ENCODE peak calls at places on chromosome 4, in six cellular contexts. G is Peyer's patch; T is suprapubic skin; C is CD4-positive, alpha-beta T cell; F is fibroblast of mammary gland; U is dorsolateral prefrontal cortex. R is an unnamed sample.

GRCh38 chr4:165502919-165503907 is 124.4 kb downstream of the CPE start:
- DNase-seq in F (peak), G (no peak), C (no peak), T (no peak), U (no peak), R (no peak)

GRCh38 chr4:13547563-13548041 is 3.3 kb upstream of the NKX3-2 start:
- DNase-seq in T (no peak), F (no peak), C (no peak), U (no peak), G (no peak), R (no peak)

GRCh38 chr4:140243345-140243753 is 89.4 kb upstream of the MAML3 start:
- DNase-seq in F (no peak), U (no peak), C (peak), T (no peak), G (peak), R (no peak)

GRCh38 chr4:56078866-56079265 is 130.1 kb downstream of the CEP135 start:
- DNase-seq in F (no peak), C (no peak), T (no peak), G (no peak), U (no peak), R (no peak)

GRCh38 chr4:150582101-150582565 is at the start of gene MAB21L2:
- DNase-seq in F (no peak), C (no peak), G (no peak), T (no peak), U (no peak), R (no peak)

GRCh38 chr4:112361181-112361791 is 64.1 kb downstream of the ALPK1 start:
- DNase-seq in U (no peak), T (no peak), G (no peak), F (peak), C (no peak), R (no peak)

GRCh38 chr4:163681208-163681821 is 186.8 kb downstream of the TMA16 start:
- DNase-seq in T (no peak), F (peak), G (no peak), C (peak), U (no peak), R (no peak)

GRCh38 chr4:150337709-150338108 is 244.2 kb upstream of the MAB21L2 start:
- DNase-seq in C (no peak), F (no peak), G (no peak), T (no peak), U (no peak), R (no peak)

GRCh38 chr4:181258569-181258968 is 984.6 kb upstream of the TENM3 start:
- DNase-seq in G (no peak), U (no peak), T (no peak), C (no peak), F (no peak), R (no peak)

GRCh38 chr4:27714073-27714472 is 853.4 kb downstream of the STIM2 start:
- DNase-seq in G (no peak), F (peak), C (no peak), U (no peak), T (no peak), R (no peak)

GRCh38 chr4:174136013-174136412 is 147.5 kb downstream of the FBXO8 start:
- DNase-seq in C (no peak), U (no peak), F (peak), T (no peak), G (no peak), R (no peak)

GRCh38 chr4:155967098-155967497 is 13.4 kb upstream of the CTSO start:
- DNase-seq in U (no peak), F (peak), T (no peak), G (no peak), C (no peak), R (no peak)

GRCh38 chr4:152590179-152591031 is 54.5 kb upstream of the FBXW7 start:
- DNase-seq in U (no peak), F (peak), C (no peak), T (no peak), G (no peak), R (no peak)

GRCh38 chr4:7861440-7861881 is 78.2 kb downstream of the AFAP1 start:
- DNase-seq in C (no peak), F (peak), G (no peak), U (no peak), T (no peak), R (no peak)

GRCh38 chr4:95552942-95553550 is 4.3 kb upstream of the UNC5C start:
- DNase-seq in G (no peak), C (no peak), U (no peak), F (no peak), T (no peak), R (no peak)

GRCh38 chr4:74805601-74806000 is 11.3 kb upstream of the BTC start:
- DNase-seq in F (peak), T (no peak), U (no peak), G (no peak), C (no peak), R (no peak)

GRCh38 chr4:26717332-26717731 is 133.4 kb downstream of the TBC1D19 start:
- DNase-seq in C (no peak), U (no peak), T (no peak), F (peak), G (no peak), R (no peak)

GRCh38 chr4:175560628-175561027 is 251.4 kb downstream of the GPM6A start:
- DNase-seq in F (peak), C (no peak), U (no peak), G (no peak), T (no peak), R (no peak)

GRCh38 chr4:124666496-124666895 is 46.0 kb downstream of the ANKRD50 start:
- DNase-seq in T (no peak), F (no peak), G (no peak), U (no peak), C (no peak), R (no peak)

GRCh38 chr4:101345271-101345595 is 2.1 kb downstream of the PPP3CA start:
- DNase-seq in T (no peak), U (no peak), G (no peak), F (peak), C (no peak), R (no peak)

GRCh38 chr4:55947254-55947882 is 1.4 kb upstream of the CEP135 start:
- DNase-seq in T (no peak), U (no peak), C (no peak), G (no peak), F (no peak), R (no peak)

GRCh38 chr4:108030332-108030731 is 40.6 kb downstream of the HADH start:
- DNase-seq in F (peak), G (no peak), C (peak), U (no peak), T (no peak), R (no peak)

GRCh38 chr4:100816646-100817045 is 298.8 kb upstream of the EMCN start:
- DNase-seq in U (no peak), G (no peak), F (no peak), T (no peak), C (no peak), R (no peak)

GRCh38 chr4:107801766-107802211 is 22.9 kb upstream of the SGMS2 start:
- DNase-seq in U (no peak), F (peak), T (no peak), C (no peak), G (no peak), R (no peak)

GRCh38 chr4:69951602-69952001 is 13.9 kb downstream of the CSN2 start:
- DNase-seq in C (no peak), T (no peak), G (no peak), U (no peak), F (peak), R (no peak)

GRCh38 chr4:99934891-99935290 is 11.5 kb downstream of the DNAJB14 start:
- DNase-seq in T (no peak), C (no peak), G (no peak), F (no peak), U (no peak), R (no peak)

GRCh38 chr4:61590881-61591280 is 390.8 kb downstream of the ADGRL3 start:
- DNase-seq in U (no peak), T (no peak), C (no peak), G (no peak), F (no peak), R (no peak)

GRCh38 chr4:185203380-185204237 is at the start of gene CFAP97:
- DNase-seq in G (peak), C (peak), U (peak), F (peak), T (peak), R (peak)

GRCh38 chr4:119521306-119521705 is 107.3 kb downstream of the PDE5A start:
- DNase-seq in U (no peak), C (no peak), T (no peak), G (no peak), F (no peak), R (no peak)

GRCh38 chr4:154254999-154255398 is 236.6 kb downstream of the DCHS2 start:
- DNase-seq in G (no peak), C (no peak), T (no peak), F (no peak), U (no peak), R (no peak)

GRCh38 chr4:61938250-61938846 is 738.2 kb downstream of the ADGRL3 start:
- DNase-seq in U (no peak), F (no peak), G (no peak), C (no peak), T (no peak), R (no peak)

GRCh38 chr4:159175165-159175988 is 72.5 kb downstream of the RAPGEF2 start:
- DNase-seq in F (peak), U (peak), C (peak), T (peak), G (no peak), R (no peak)

GRCh38 chr4:687048-687974 is 1.6 kb downstream of the SLC49A3 start:
- DNase-seq in U (no peak), F (peak), T (peak), C (no peak), G (peak), R (no peak)

GRCh38 chr4:127400736-127401346 is 231.9 kb upstream of the INTU start:
- DNase-seq in F (peak), U (no peak), G (no peak), C (no peak), T (peak), R (no peak)

DNA sequence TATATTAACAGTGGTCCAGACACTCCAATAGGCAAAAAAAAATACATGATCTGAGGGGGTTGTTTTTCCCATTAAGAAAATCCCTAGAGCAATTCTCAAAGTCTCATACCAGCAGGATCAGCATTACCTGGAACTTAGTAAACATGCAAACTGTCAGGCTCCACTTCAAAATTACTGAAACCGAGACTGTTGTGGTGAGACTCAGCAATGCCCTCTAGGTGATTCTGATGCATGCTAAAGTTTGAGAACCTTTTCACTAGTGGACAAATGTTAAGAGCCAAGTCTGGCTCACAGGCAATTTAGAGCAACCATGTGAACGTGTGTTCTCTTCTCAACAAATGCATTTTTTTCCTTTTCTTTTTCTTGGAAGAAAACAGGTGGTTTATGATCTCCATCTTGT is 30.2 kb downstream of the NEK1 start:
- DNase-seq in U (no peak), F (no peak), T (no peak), G (no peak), C (no peak), R (no peak)
- TF ChIP-seq CTCF in U (no peak), F (no peak), T (no peak), G (no peak), C (no peak), R (no peak)

GRCh38 chr4:146175541-146176453 is at the start of gene LSM6:
- DNase-seq in C (peak), T (peak), G (peak), U (peak), F (peak), R (peak)
- TF ChIP-seq CTCF in C (no peak), T (no peak), G (peak), U (no peak), F (no peak), R (no peak)

GRCh38 chr4:24913099-24913445 is 230 bp upstream of the CCDC149 start:
- DNase-seq in C (no peak), U (no peak), T (no peak), F (no peak), G (no peak), R (no peak)

GRCh38 chr4:24917076-24917856 is 4.4 kb upstream of the CCDC149 start:
- DNase-seq in C (no peak), T (no peak), F (no peak), U (no peak), G (no peak), R (no peak)

GRCh38 chr4:24914460-24914859 is 1.6 kb upstream of the CCDC149 start:
- DNase-seq in T (no peak), G (no peak), U (no peak), C (no peak), F (peak), R (no peak)

GRCh38 chr4:24912252-24913098 is at the start of gene CCDC149:
- DNase-seq in U (peak), C (no peak), T (peak), G (peak), F (peak), R (peak)

GRCh38 chr4:24915121-24915922 is 2.5 kb upstream of the CCDC149 start:
- DNase-seq in U (peak), C (no peak), T (no peak), F (no peak), G (no peak), R (no peak)
- TF ChIP-seq CTCF in U (no peak), C (no peak), T (no peak), F (peak), G (no peak), R (peak)

DNA sequence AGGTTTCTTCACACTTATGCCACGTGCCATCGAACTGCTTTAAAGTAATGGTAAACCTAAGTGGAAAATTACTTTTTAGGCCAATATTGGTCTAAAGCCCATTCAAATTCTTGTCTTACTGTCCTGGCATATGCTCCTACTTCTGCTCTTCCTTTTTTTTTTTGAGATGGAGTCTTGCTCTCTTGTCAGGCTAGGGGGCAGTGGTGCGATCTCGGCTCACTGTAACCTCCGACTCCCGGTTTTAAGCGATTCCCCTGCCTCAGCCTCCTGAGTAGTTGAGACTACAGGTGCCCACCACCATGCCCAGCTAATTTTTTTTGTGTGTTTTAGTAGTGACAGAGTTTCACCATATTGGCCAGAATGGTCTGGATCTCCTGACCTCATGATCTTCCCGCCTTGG is 129.0 kb upstream of the TECRL start:
- DNase-seq in U (no peak), F (no peak), T (no peak), C (no peak), G (no peak), R (no peak)
- TF ChIP-seq CTCF in U (no peak), F (no peak), T (no peak), C (no peak), G (no peak), R (no peak)

DNA sequence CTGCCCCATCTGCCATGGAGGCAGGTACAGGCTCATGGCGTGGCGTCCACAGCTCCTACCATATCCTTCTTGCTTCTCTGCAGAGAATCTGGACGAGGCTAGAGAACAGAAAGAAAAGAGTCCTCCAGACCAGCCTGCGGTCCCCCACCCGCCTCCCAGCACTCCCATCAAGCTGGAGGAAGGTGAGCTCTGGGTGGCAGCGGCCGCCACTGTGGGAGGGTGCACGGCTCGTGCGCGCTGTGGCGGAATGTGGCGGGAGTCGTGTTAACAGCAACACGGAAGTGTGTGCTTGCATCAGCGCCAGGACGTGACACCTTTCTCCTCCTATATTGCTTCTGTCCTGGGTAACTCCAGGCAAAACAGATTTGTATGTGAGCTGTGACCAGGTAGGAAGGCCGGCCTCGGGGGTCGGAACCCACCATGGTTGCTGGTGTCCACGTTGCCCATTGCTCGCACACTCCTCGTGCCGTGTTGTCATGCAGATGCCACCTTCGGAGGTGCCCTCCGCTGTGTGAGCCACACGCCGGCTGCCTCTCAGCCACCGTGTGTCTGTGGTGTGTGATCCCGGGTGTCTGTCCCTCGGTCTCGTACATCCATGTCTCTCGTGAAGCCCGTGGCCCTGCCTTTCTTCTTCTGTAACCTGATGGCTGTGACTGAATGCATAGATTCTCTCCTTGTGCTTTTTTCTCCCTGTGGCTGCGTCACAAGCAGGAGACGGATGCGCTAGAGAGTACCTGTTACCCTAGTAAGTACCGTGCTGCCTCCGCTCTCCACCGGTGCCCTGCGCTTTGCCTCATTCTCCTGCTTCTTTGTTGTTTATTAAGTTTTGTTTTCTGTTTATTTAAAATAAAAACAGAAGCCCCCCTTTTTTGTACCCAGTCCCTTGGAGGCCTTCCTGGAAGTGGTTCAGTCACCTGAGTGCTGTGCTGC is 37.0 kb downstream of the NOP14 start:
- DNase-seq in C (no peak), T (peak), F (no peak), G (peak), U (no peak), R (no peak)
- TF ChIP-seq CTCF in C (no peak), T (no peak), F (no peak), G (no peak), U (no peak), R (no peak)

GRCh38 chr4:144355809-144356757 is 215.6 kb upstream of the GYPA start:
- DNase-seq in U (no peak), F (peak), C (no peak), G (no peak), T (no peak), R (peak)
- TF ChIP-seq CTCF in U (no peak), F (no peak), C (no peak), G (no peak), T (no peak), R (peak)

DNA sequence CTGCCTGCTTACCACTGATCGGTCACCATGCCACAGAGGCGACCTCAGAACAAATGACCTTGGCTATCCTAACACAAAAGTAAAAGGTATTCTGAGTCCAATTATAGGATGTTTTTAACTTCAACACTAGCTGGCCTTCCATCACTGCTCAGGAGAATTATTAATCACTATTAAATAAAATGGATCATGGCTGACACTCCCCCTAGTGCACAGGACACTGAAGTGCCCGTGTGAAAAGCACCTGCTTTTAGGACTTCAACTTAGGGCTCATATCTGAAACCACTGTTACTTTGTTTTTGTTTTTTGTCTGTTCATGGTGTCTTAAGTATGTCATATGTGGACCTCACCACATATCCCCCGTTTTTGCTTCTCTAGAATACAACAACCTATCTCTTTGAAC is 33.9 kb downstream of the STX18 start:
- DNase-seq in U (no peak), T (no peak), F (no peak), G (no peak), C (no peak), R (no peak)
- TF ChIP-seq CTCF in U (peak), T (no peak), F (peak), G (peak), C (peak), R (peak)

R was measured in D721Med.